ENCODE peak calls at places on chromosomes 5 and 9, in ten cellular contexts. V is foreskin fibroblast; E is activated CD4-positive, alpha-beta T cell treated with anti-CD3 and anti-CD28 coated beads for 24 hours; O is RPMI8226; W is upper lobe of right lung; S is activated naive CD4-positive, alpha-beta T cell treated with anti-CD3 and anti-CD28 coated beads for 36 hours; Z is AG04449; G is posterior vena cava; U is DMS 273 treated with DMSO at 0.1 percent for 48 hours; M is retina. Y is an unnamed sample.

GRCh38 chr5:87004101-87004500 is 263.6 kb upstream of the RASA1 start:
- DNase-seq in V (no peak), Z (no peak), U (no peak), G (no peak), O (no peak), E (no peak), M (no peak), W (no peak), S (no peak), Y (no peak)

GRCh38 chr9:127318651-127319167 is 54.1 kb downstream of the GARNL3 start:
- DNase-seq in M (no peak), V (peak; percentile 62), U (no peak), S (no peak), Z (no peak), O (no peak), W (no peak), G (no peak), E (no peak), Y (no peak)

GRCh38 chr5:176388003-176388340 is 426 bp downstream of the NOP16 start:
- DNase-seq in G (no peak), M (no peak), O (peak; percentile 35), Z (no peak), W (no peak), V (no peak), E (no peak), U (no peak), S (no peak), Y (peak; percentile 37)

GRCh38 chr5:14591548-14591947 is 10.0 kb downstream of the OTULINL start:
- DNase-seq in U (no peak), G (no peak), M (no peak), O (no peak), S (no peak), W (no peak), E (no peak), Z (no peak), V (peak; percentile 64), Y (no peak)

GRCh38 chr5:3310551-3311340 is 284.9 kb upstream of the IRX1 start:
- DNase-seq in U (no peak), W (no peak), Z (peak; percentile 28), E (no peak), V (peak; percentile 12), M (peak; percentile 73), G (no peak), S (no peak), O (no peak), Y (no peak)

GRCh38 chr9:123302348-123303214 is 34.2 kb upstream of the STRBP start:
- DNase-seq in E (no peak), V (no peak), W (no peak), Z (no peak), G (peak; percentile 41), O (no peak), S (peak; percentile 44), M (no peak), U (no peak), Y (no peak)

GRCh38 chr9:75378036-75378435 is 289.7 kb downstream of the OSTF1 start:
- DNase-seq in Z (no peak), S (no peak), V (no peak), E (no peak), G (peak; percentile 97), W (peak; percentile 69), M (peak; percentile 75), U (no peak), O (no peak), Y (no peak)

GRCh38 chr9:84759300-84759750 is 89.8 kb downstream of the NTRK2 start:
- DNase-seq in O (no peak), E (peak; percentile 5), V (no peak), Z (no peak), G (no peak), U (no peak), S (peak; percentile 34), M (no peak), W (no peak), Y (no peak)

GRCh38 chr5:137234973-137235943 is 263.9 kb downstream of the SPOCK1 start:
- DNase-seq in G (no peak), V (no peak), E (no peak), O (no peak), Z (no peak), W (no peak), U (no peak), M (no peak), S (no peak), Y (no peak)

GRCh38 chr5:8831251-8831650 is 714.6 kb downstream of the SEMA5A start:
- DNase-seq in U (no peak), W (no peak), Z (no peak), G (no peak), M (no peak), O (no peak), E (no peak), V (no peak), S (no peak), Y (no peak)

GRCh38 chr5:41418220-41419031 is 92.0 kb downstream of the PLCXD3 start:
- DNase-seq in S (no peak), O (no peak), Z (no peak), U (no peak), G (no peak), M (no peak), W (no peak), V (peak; percentile 24), E (no peak), Y (peak; percentile 48)

GRCh38 chr5:31144364-31144763 is 49.1 kb upstream of the CDH6 start:
- DNase-seq in E (no peak), W (no peak), M (no peak), U (no peak), Z (no peak), V (no peak), O (no peak), G (no peak), S (no peak), Y (no peak)